ENCODE peak calls at places on chromosomes 7 and 10, in ten cellular contexts. E is neural crest cell, Z is GM12865, D is colonic mucosa, Y is endothelial cell of umbilical vein, C is endothelial cell, N is thoracic aorta, K is breast epithelium, O is cardiac fibroblast, A is A549. P is an unnamed sample.

GRCh38 chr7:33459340-33459751 is 330.0 kb downstream of the BBS9 start:
- DNase-seq in E (no peak), Z (peak; percentile 34), D (no peak), Y (peak; percentile 74), C (peak; percentile 33), N (no peak), K (no peak), O (peak; percentile 70), A (peak; percentile 65), P (no peak)

GRCh38 chr7:158362912-158363905 is 224.4 kb downstream of the PTPRN2 start:
- DNase-seq in E (peak; percentile 53), Z (no peak), D (no peak), Y (no peak), C (no peak), N (no peak), K (no peak), O (no peak), A (no peak), P (no peak)

GRCh38 chr10:124911124-124912051 is 30.5 kb upstream of the ZRANB1 start:
- DNase-seq in E (no peak), Z (no peak), D (no peak), Y (peak; percentile 42), C (no peak), N (no peak), K (no peak), O (peak; percentile 62), A (no peak), P (no peak)

GRCh38 chr7:26291251-26291650 is 411 bp upstream of the SNX10 start:
- DNase-seq in E (no peak), Z (no peak), D (no peak), Y (no peak), C (no peak), N (no peak), K (no peak), O (no peak), A (no peak), P (no peak)

GRCh38 chr10:93535293-93535692 is 31.2 kb upstream of the FFAR4 start:
- DNase-seq in E (no peak), Z (no peak), D (no peak), Y (no peak), C (no peak), N (no peak), K (no peak), O (no peak), A (no peak), P (no peak)

GRCh38 chr7:11450246-11450645 is 381.8 kb downstream of the THSD7A start:
- DNase-seq in E (no peak), Z (no peak), D (no peak), Y (peak; percentile 90), C (no peak), N (no peak), K (no peak), O (peak; percentile 21), A (no peak), P (no peak)

GRCh38 chr10:36448760-36449681 is 676.4 kb upstream of the ANKRD30A start:
- DNase-seq in E (no peak), Z (no peak), D (no peak), Y (peak; percentile 73), C (no peak), N (no peak), K (no peak), O (peak; percentile 30), A (no peak), P (no peak)

GRCh38 chr7:130294314-130294713 is 1.4 kb downstream of the CPA4 start:
- DNase-seq in E (no peak), Z (peak; percentile 69), D (no peak), Y (no peak), C (no peak), N (no peak), K (no peak), O (no peak), A (no peak), P (no peak)

GRCh38 chr10:132616170-132616994 is 78.8 kb downstream of the INPP5A start:
- DNase-seq in E (no peak), Z (no peak), D (no peak), Y (no peak), C (no peak), N (no peak), K (no peak), O (no peak), A (no peak), P (no peak)

GRCh38 chr7:36456548-36456947 is 66.9 kb downstream of the ANLN start:
- DNase-seq in E (no peak), Z (no peak), D (no peak), Y (no peak), C (no peak), N (no peak), K (no peak), O (no peak), A (no peak), P (no peak)

GRCh38 chr10:132117146-132117545 is 51.4 kb downstream of the JAKMIP3 start:
- DNase-seq in E (no peak), Z (no peak), D (no peak), Y (no peak), C (no peak), N (no peak), K (no peak), O (no peak), A (no peak), P (no peak)

GRCh38 chr7:93327006-93327633 is 95.0 kb downstream of the VPS50 start:
- DNase-seq in E (no peak), Z (no peak), D (no peak), Y (no peak), C (no peak), N (no peak), K (no peak), O (peak; percentile 94), A (no peak), P (no peak)

GRCh38 chr10:59333731-59334130 is 28.6 kb downstream of the FAM13C start:
- DNase-seq in E (no peak), Z (no peak), D (no peak), Y (no peak), C (no peak), N (no peak), K (no peak), O (no peak), A (no peak), P (no peak)

GRCh38 chr7:133570321-133570720 is 317.4 kb downstream of the EXOC4 start:
- DNase-seq in E (no peak), Z (no peak), D (no peak), Y (no peak), C (no peak), N (no peak), K (no peak), O (no peak), A (no peak), P (no peak)

GRCh38 chr7:55179897-55180682 is 161.3 kb downstream of the EGFR start:
- DNase-seq in E (no peak), Z (no peak), D (no peak), Y (no peak), C (no peak), N (no peak), K (no peak), O (no peak), A (no peak), P (no peak)

GRCh38 chr10:110670335-110670734 is 26.2 kb downstream of the RBM20 start:
- DNase-seq in E (no peak), Z (peak; percentile 18), D (no peak), Y (no peak), C (no peak), N (no peak), K (no peak), O (no peak), A (no peak), P (no peak)

GRCh38 chr10:70162892-70163201 is 7.5 kb downstream of the SAR1A start:
- DNase-seq in E (no peak), Z (peak; percentile 80), D (no peak), Y (no peak), C (no peak), N (no peak), K (no peak), O (peak; percentile 32), A (no peak), P (no peak)

GRCh38 chr10:47340613-47341170 is 7.5 kb upstream of the RBP3 start:
- DNase-seq in E (peak; percentile 74), Z (peak; percentile 59), D (peak; percentile 80), Y (peak; percentile 64), C (peak; percentile 82), N (no peak), K (no peak), O (peak; percentile 70), A (peak; percentile 67), P (no peak)

GRCh38 chr7:6516387-6516983 is 34.8 kb downstream of the GRID2IP start:
- DNase-seq in E (peak; percentile 80), Z (peak; percentile 79), D (peak; percentile 86), Y (peak; percentile 71), C (peak; percentile 83), N (peak; percentile 31), K (peak; percentile 74), O (peak; percentile 87), A (peak; percentile 88), P (no peak)
- TF ChIP-seq CTCF in E (peak; percentile 84), Z (peak; percentile 92), D (peak; percentile 89), Y (peak; percentile 87), C (peak; percentile 70), N (peak; percentile 78), K (peak; percentile 79), O (peak; percentile 90), A (peak; percentile 91), P (peak; percentile 86)

DNA sequence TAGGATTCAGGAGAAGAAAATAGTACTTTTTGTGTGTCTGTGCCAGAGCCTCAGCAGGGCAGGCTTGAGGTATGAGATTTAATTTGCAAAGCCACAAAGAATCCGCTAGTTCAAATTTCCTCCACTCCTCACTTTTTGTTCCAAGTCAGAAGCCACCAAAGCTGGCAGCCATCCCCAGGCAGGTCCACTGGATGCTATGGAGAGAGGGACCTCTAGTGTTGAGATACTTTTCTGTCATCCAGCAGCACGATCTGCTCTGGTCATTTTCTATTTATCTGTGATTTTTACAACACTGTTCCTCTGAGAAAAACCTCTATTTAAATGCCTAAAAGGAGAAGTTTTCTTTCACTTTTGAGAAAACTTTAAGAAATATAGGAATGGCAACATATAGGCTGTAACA is 147.9 kb upstream of the FRMD4A start:
- DNase-seq in E (peak; percentile 28), Z (peak; percentile 37), D (no peak), Y (peak; percentile 63), C (peak; percentile 56), N (no peak), K (peak; percentile 57), O (peak; percentile 86), A (peak; percentile 49), P (no peak)
- TF ChIP-seq CTCF in E (peak; percentile 71), Z (peak; percentile 43), D (peak; percentile 19), Y (peak; percentile 56), C (peak; percentile 48), N (peak; percentile 54), K (peak; percentile 44), O (peak; percentile 68), A (peak; percentile 48), P (peak; percentile 32)

GRCh38 chr7:49791089-49791741 is 17.8 kb downstream of the VWC2 start:
- DNase-seq in E (peak; percentile 40), Z (peak; percentile 71), D (peak; percentile 34), Y (no peak), C (peak; percentile 29), N (no peak), K (no peak), O (no peak), A (peak; percentile 31), P (no peak)
- TF ChIP-seq CTCF in E (peak; percentile 75), Z (peak; percentile 61), D (peak; percentile 50), Y (no peak), C (no peak), N (peak; percentile 21), K (peak; percentile 20), O (no peak), A (peak; percentile 21), P (no peak)

DNA sequence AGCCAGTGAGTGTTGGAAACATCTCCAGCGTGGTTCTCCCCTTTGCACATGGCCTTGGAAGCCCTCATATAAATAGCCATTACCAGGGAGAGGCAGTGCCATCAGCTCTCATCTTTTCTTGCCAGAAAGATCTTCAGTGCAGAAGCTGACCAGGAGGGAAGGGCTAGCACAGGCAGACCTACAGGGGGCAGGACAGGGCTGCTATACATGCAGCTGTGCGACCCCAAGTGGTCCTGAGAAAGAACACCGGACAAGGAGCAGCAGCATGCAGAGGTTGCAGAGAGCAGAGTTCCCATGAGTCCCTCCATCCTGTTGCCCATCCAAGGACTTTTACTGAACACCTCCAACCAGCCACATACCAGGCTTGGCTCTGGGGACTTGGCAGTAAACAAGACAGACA is 17.1 kb downstream of the GRID1 start:
- DNase-seq in E (peak; percentile 34), Z (peak; percentile 40), D (no peak), Y (peak; percentile 21), C (peak; percentile 69), N (no peak), K (no peak), O (no peak), A (peak; percentile 64), P (no peak)
- TF ChIP-seq CTCF in E (peak; percentile 61), Z (peak; percentile 43), D (no peak), Y (peak; percentile 67), C (peak; percentile 42), N (no peak), K (no peak), O (peak; percentile 3), A (peak; percentile 25), P (no peak)

P was measured in esophagus squamous epithelium.